ENCODE peak calls at places on chromosomes 1 and 21, in four cellular contexts. E, M, Z and C are unnamed samples.
A peak's percentile ranks its signal among the peaks of the same experiment; 100 is the strongest.

GRCh38 chr1:152411144-152411543 is 2.9 kb downstream of the CRNN start:
- DNase-seq in Z (no peak), E (no peak), M (no peak), C (no peak)

GRCh38 chr1:224739303-224739996 is 123.3 kb downstream of the CNIH3 start:
- DNase-seq in E (no peak), M (no peak), Z (no peak), C (no peak)

GRCh38 chr1:62884156-62884740 is 100.3 kb downstream of the ATG4C start:
- DNase-seq in Z (no peak), E (no peak), M (no peak), C (no peak)

GRCh38 chr1:4650486-4650885 is 3.9 kb upstream of the AJAP1 start:
- DNase-seq in Z (no peak), M (no peak), E (no peak), C (no peak)

GRCh38 chr1:26336477-26337205 is 17.3 kb downstream of the CRYBG2 start:
- DNase-seq in E (peak; percentile 97), Z (peak; percentile 91), M (peak; percentile 99), C (peak; percentile 67)

GRCh38 chr1:151157067-151157531 is 650 bp downstream of the TNFAIP8L2 start:
- DNase-seq in M (no peak), Z (no peak), E (no peak), C (no peak)

GRCh38 chr21:42568834-42569731 is 55.4 kb downstream of the SLC37A1 start:
- DNase-seq in Z (no peak), E (peak; percentile 2), M (no peak), C (no peak)

GRCh38 chr1:99601709-99602403 is 44.1 kb upstream of the PALMD start:
- DNase-seq in E (no peak), M (no peak), Z (no peak), C (no peak)

GRCh38 chr1:156246762-156247459 is 945 bp downstream of the PAQR6 start:
- DNase-seq in M (peak; percentile 59), E (no peak), Z (no peak), C (no peak)

GRCh38 chr21:27346041-27346448 is 379.2 kb upstream of the ADAMTS5 start:
- DNase-seq in E (no peak), M (no peak), Z (no peak), C (no peak)

GRCh38 chr1:182101415-182102041 is 40.0 kb upstream of the ZNF648 start:
- DNase-seq in E (peak; percentile 84), M (no peak), Z (no peak), C (peak; percentile 76)

GRCh38 chr1:184212649-184213314 is 161.3 kb downstream of the TSEN15 start:
- DNase-seq in Z (no peak), M (no peak), E (no peak), C (no peak)

GRCh38 chr1:235313262-235313661 is 14.7 kb downstream of the ARID4B start:
- DNase-seq in Z (no peak), E (no peak), M (no peak), C (no peak)

GRCh38 chr1:151255381-151255780 is 847 bp downstream of the PSMD4 start:
- DNase-seq in M (no peak), E (no peak), Z (peak; percentile 9), C (no peak)

GRCh38 chr1:212062832-212063438 is 27.4 kb downstream of the DTL start:
- DNase-seq in M (peak; percentile 39), E (no peak), Z (peak; percentile 46), C (no peak)

GRCh38 chr1:153466908-153467307 is 6.5 kb upstream of the S100A7 start:
- DNase-seq in M (no peak), E (no peak), Z (no peak), C (no peak)

GRCh38 chr1:240462766-240463410 is 149.1 kb downstream of the GREM2 start:
- DNase-seq in E (no peak), M (no peak), Z (no peak), C (no peak)

GRCh38 chr1:241658081-241658793 is 6.2 kb downstream of the WDR64 start:
- DNase-seq in E (no peak), M (no peak), Z (no peak), C (no peak)

GRCh38 chr1:234601217-234602017 is 8.6 kb downstream of the IRF2BP2 start:
- DNase-seq in Z (peak; percentile 51), E (no peak), M (peak; percentile 54), C (no peak)

DNA sequence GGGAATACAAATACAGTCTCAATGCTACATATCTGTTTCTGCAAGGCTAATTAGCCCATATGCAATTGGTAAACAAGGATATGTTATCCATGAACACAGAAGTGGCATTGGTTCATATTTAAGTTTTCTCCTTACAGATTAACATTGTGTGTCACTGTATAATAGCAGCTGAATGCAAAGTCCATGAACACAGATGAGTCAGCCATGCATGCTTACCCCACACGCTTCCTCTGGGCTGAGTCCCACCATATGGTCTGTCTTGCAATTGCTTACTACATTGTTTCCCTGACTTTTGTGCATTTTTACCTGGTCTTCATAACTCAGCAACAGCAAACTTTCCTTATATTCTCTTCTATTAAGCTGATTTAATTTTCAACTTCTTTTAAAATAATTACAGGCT is 41.5 kb upstream of the TSNAX start:
- DNase-seq in E (no peak), M (no peak), Z (no peak), C (no peak)
- TF ChIP-seq TEAD4 in E (no peak), M (no peak), Z (no peak), C (no peak)

GRCh38 chr1:2282556-2283270 is 54.6 kb downstream of the SKI start:
- DNase-seq in E (no peak), Z (no peak), M (no peak), C (no peak)
- TF ChIP-seq TEAD4 in E (no peak), Z (no peak), M (no peak), C (no peak)

DNA sequence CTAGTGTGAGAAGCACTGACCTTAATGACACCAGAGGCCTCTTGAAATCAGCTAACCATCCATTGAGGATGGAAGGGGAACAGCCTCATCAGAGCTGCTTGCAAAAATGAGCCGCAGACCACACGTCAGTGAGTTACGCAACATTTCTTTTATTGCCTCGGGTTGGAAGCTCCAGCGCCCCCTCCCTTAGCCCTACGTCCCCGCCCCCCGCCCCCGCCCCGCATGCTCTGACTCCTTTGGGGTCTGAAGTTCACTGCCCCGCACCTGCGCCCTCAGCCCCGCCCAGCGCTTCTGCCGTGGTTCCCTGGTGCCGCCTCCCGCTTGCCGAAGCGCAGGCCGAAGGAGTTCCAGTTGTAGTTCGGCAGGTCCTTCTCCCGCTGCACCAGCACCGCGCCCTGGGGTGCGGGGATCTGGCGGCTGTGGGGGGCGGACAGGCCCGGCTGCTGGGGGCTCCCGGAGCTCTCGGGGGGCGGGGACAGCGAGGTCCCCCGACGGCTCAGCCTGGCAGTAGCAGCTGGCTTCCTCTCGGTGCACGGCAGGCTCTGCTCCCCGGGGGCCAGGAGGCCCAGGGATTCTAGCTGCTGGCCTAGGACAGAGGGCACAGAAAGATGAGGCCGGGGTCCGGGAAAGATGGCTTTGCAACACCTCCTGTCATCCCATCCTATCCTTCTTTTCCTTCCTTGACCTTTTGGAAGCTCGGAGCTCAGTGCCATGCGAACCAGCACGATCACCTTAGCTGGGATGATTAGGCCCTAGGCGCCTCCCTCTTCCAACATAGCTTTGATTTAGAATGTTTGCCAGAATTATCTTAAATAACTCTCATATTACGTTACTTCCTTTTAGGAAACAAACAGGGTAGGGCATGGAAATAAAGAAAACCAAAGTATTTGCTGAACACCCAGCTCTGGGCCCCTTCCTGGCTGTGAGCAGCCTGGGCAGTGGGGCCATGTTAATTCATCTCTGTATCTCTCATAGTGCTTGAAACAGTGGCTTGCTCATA is 5.8 kb downstream of the KISS1 start:
- DNase-seq in Z (no peak), M (peak; percentile 32), E (peak; percentile 75), C (no peak)
- TF ChIP-seq TEAD4 in Z (no peak), M (no peak), E (no peak), C (no peak)

GRCh38 chr1:197342044-197342565 is 74.1 kb downstream of the CRB1 start:
- DNase-seq in M (no peak), Z (no peak), E (no peak), C (no peak)

GRCh38 chr1:197336571-197336970 is 68.5 kb downstream of the CRB1 start:
- DNase-seq in M (no peak), E (no peak), Z (no peak), C (no peak)

GRCh38 chr1:197343663-197344273 is 75.7 kb downstream of the CRB1 start:
- DNase-seq in Z (no peak), E (no peak), M (no peak), C (no peak)

GRCh38 chr1:197341626-197342025 is 73.6 kb downstream of the CRB1 start:
- DNase-seq in E (no peak), M (no peak), Z (no peak), C (no peak)

GRCh38 chr1:197339092-197339836 is 71.2 kb downstream of the CRB1 start:
- DNase-seq in Z (peak; percentile 16), M (no peak), E (no peak), C (no peak)
- TF ChIP-seq TEAD4 in Z (no peak), M (no peak), E (no peak), C (no peak)

GRCh38 chr1:233113009-233113712 is 162.8 kb downstream of the NTPCR start:
- DNase-seq in E (no peak), M (peak; percentile 24), Z (no peak), C (no peak)
- TF ChIP-seq TEAD4 in E (no peak), M (no peak), Z (peak; percentile 95), C (peak; percentile 63)

DNA sequence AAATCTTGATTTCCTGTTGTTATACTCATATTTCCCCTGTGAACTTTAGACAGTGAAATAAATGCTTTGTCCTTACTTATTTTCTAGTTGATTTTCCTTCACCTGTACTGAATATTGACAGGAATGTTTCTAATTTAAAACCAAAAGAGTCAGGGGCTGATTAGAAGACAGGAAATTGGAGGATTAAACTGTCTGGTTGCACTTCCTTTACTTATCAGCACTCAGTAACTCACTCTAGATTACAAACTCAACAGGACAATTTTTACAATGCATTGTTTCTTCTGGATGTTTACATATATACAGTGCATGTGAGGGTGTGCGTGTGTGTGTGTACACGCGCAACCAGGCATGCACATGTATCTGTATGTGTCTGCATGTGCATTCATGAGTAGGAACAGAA is 212.1 kb upstream of the NFIA start:
- DNase-seq in E (no peak), M (no peak), Z (no peak), C (no peak)
- TF ChIP-seq TEAD4 in E (no peak), M (no peak), Z (no peak), C (no peak)